ENCODE peak calls at places on chromosomes 5 and 9, in seven cellular contexts. D is GM23248, P is fibroblast of lung, U is tibial nerve, K is keratinocyte, G is sigmoid colon, V is thyroid gland. A is an unnamed sample. For H3K9me3, the result is how much of the 10 kb centered on the place peaks cover.

GRCh38 chr5:150116667-150117395 is 30.5 kb upstream of the CSF1R start:
- DNase-seq in U (peak), V (no peak), K (no peak), G (peak), P (no peak), D (peak), A (no peak)

GRCh38 chr5:150278046-150278760 is 11.4 kb downstream of the CAMK2A start:
- DNase-seq in V (no peak), G (no peak), P (peak), K (no peak), D (peak), U (no peak), A (no peak)

GRCh38 chr5:170434953-170435605 is 45.9 kb upstream of the KCNMB1 start:
- DNase-seq in P (peak), G (peak), V (peak), K (no peak), U (no peak), D (peak), A (peak)

GRCh38 chr5:144309265-144309664 is 138.6 kb downstream of the KCTD16 start:
- DNase-seq in U (no peak), P (peak), K (no peak), D (no peak), V (no peak), G (no peak), A (no peak)

GRCh38 chr9:138082918-138083636 is 205.5 kb downstream of the CACNA1B start:
- DNase-seq in V (no peak), U (no peak), D (no peak), G (no peak), P (no peak), K (no peak), A (no peak)

GRCh38 chr5:76114192-76114795 is 31.1 kb downstream of the SV2C start:
- DNase-seq in D (peak), K (no peak), P (no peak), G (no peak), V (peak), U (no peak), A (no peak)

GRCh38 chr9:8826281-8826680 is 1026.7 kb upstream of the DMAC1 start:
- DNase-seq in K (no peak), P (no peak), V (no peak), U (no peak), D (no peak), G (no peak), A (no peak)

GRCh38 chr5:178194026-178194425 is 6.9 kb upstream of the GMCL2 start:
- DNase-seq in V (no peak), K (no peak), G (no peak), D (no peak), U (no peak), P (no peak), A (no peak)

GRCh38 chr5:142222881-142223558 is 101.8 kb downstream of the SPRY4 start:
- DNase-seq in U (no peak), V (no peak), D (no peak), G (no peak), K (no peak), P (no peak), A (no peak)

GRCh38 chr5:76794871-76795270 is 24.0 kb upstream of the F2RL1 start:
- DNase-seq in K (no peak), G (no peak), U (no peak), V (peak), D (peak), P (peak), A (no peak)

GRCh38 chr5:61614606-61615005 is 282.5 kb downstream of the ZSWIM6 start:
- DNase-seq in P (no peak), U (no peak), K (no peak), D (no peak), G (no peak), V (no peak), A (no peak)

GRCh38 chr5:2375796-2376195 is 375.7 kb downstream of the IRX2 start:
- DNase-seq in G (no peak), K (no peak), D (no peak), U (no peak), P (no peak), V (no peak), A (no peak)

GRCh38 chr5:2378976-2379375 is 372.5 kb downstream of the IRX2 start:
- DNase-seq in D (no peak), K (no peak), G (no peak), P (no peak), V (no peak), U (no peak), A (no peak)

GRCh38 chr5:2375291-2375690 is 376.2 kb downstream of the IRX2 start:
- DNase-seq in P (no peak), G (no peak), V (no peak), D (no peak), U (no peak), K (no peak), A (no peak)

GRCh38 chr5:2376486-2376885 is 375.0 kb downstream of the IRX2 start:
- DNase-seq in P (no peak), G (no peak), U (no peak), V (no peak), K (no peak), D (no peak), A (no peak)

GRCh38 chr5:2378108-2378507 is 373.4 kb downstream of the IRX2 start:
- DNase-seq in V (no peak), G (no peak), D (no peak), U (no peak), K (no peak), P (no peak), A (no peak)
- H3K9me3 ChIP-seq in V (under half), G (under half), D (under half), U (under half), K (under half), P (under half), A (under half)

GRCh38 chr5:1041225-1042186 is 32.9 kb downstream of the NKD2 start:
- DNase-seq in V (no peak), G (no peak), D (no peak), U (no peak), K (no peak), P (no peak), A (no peak)

GRCh38 chr5:1045960-1046560 is 37.5 kb downstream of the NKD2 start:
- DNase-seq in V (no peak), U (no peak), K (no peak), G (peak), P (no peak), D (no peak), A (no peak)

GRCh38 chr5:1042626-1043025 is 34.0 kb downstream of the NKD2 start:
- DNase-seq in D (no peak), V (no peak), P (no peak), K (no peak), G (peak), U (no peak), A (no peak)

GRCh38 chr5:1044117-1044516 is 35.5 kb downstream of the NKD2 start:
- DNase-seq in U (no peak), G (peak), D (no peak), K (no peak), V (no peak), P (no peak), A (no peak)

GRCh38 chr5:1043327-1043726 is 34.7 kb downstream of the NKD2 start:
- DNase-seq in K (no peak), V (no peak), P (no peak), U (no peak), G (no peak), D (no peak), A (no peak)
- H3K9me3 ChIP-seq in K (under half), V (under half), P (under half), U (under half), G (under half), D (under half), A (under half)

GRCh38 chr5:153938131-153938842 is 100.4 kb downstream of the FAM114A2 start:
- DNase-seq in V (no peak), G (no peak), D (peak), U (no peak), K (no peak), P (no peak), A (no peak)
- H3K9me3 ChIP-seq in V (under half), G (under half), D (under half), U (half or more), K (under half), P (under half), A (under half)

DNA sequence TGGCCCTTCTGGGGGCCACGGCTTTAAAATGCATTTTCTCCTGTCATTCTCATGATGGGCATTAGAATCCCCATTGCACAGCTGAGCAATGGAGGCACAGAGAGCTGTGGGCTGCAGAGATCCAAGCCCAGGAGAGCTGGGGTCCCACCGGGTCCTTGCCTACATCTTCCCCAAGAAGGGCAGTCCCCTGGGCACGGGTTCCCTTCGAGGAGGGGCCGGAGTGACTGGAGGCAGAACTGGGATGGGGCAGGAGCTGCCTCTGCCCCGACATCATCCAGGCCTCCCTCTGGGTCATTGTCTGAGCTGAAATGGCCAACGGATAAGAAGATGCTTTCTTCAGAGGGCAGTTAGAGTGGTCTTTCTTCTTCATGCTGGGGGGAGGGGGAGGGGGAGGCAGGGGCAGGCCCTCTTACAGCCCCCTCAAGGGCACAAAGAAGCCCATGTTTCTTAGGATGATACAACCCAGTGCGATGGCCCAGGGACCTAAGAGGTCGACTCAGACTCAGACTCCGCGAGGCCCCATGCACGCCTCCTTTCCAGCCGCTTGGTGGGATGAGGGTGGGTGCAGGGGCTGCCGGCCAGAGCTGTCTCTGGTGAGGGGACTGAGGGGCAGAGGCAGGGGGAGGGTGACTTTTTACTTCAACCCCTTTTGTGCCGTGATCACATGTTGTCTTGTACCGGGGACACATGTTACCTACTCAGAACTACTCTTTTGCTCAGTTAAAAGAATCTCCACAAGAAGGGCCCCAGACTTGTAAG is 112.4 kb upstream of the IRX2 start:
- DNase-seq in U (no peak), P (no peak), K (no peak), G (peak), D (no peak), V (no peak), A (no peak)
- H3K9me3 ChIP-seq in U (under half), P (under half), K (under half), G (under half), D (under half), V (under half), A (under half)

DNA sequence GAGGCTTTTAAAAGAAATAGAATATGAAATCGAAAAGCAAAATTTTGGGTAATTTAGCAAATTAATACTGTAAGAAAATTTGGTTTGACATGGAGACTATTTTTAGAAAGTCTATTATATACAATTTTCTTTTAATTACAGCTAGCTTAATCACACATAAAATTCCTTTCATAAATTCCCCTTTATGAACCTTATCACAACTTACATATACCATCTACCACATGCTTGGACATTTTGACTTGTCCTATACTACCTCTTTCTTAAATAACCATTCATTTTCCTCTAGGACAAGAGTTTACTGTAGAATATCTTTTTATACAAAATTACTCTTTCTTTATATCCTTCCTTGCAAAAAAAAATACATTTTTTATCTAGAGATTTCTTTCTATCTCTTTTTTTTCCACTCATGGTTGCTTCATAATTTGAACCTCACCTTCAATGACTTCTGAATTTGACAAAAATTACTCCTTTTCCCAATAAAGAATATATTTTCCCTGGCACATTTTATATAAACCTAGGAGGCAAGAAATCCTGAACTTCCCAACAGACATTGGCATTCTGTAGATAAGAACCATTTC is 34.0 kb upstream of the SYK start:
- DNase-seq in G (no peak), V (no peak), P (no peak), K (no peak), D (no peak), U (no peak), A (no peak)
- H3K9me3 ChIP-seq in G (under half), V (under half), P (under half), K (under half), D (under half), U (under half), A (under half)

GRCh38 chr5:19285286-19285685 is 702.7 kb downstream of the CDH18 start:
- DNase-seq in U (no peak), K (no peak), G (no peak), V (no peak), P (no peak), D (no peak), A (no peak)
- H3K9me3 ChIP-seq in U (under half), K (under half), G (under half), V (under half), P (under half), D (under half), A (under half)

DNA sequence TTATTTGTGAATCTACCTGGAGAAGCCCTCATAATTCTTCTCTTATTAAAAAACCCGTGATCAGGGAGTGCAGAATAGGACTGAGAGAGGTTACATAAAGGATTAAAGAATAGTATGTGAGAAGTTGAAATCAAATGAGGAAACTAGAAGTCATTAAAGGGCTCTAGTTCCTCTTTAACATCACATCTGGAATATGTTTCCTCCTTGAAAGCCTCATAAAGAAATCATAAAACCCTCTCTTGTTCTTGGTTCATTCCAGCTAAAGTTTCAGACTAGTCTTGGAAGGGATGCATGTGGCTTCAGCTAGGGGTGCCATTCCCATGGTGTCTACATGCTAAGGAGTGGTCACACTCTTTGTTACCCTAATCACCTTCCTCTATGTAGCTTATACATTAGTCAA is 5.7 kb upstream of the C5orf46 start:
- DNase-seq in U (no peak), D (no peak), V (no peak), K (no peak), P (no peak), G (no peak), A (no peak)
- H3K9me3 ChIP-seq in U (under half), D (under half), V (under half), K (under half), P (under half), G (under half), A (under half)

A was measured in naive thymus-derived CD4-positive, alpha-beta T cell.